ENCODE peak calls at places on chromosomes 7 and 10, in six cellular contexts. T is activated CD4-positive, alpha-beta T cell treated with anti-CD3 and anti-CD28 coated beads, Interleukin-2, amount 10 ng/mL, durations not matched to agents 7 days and 5 days; S is NCI-H460; C is tibial artery; O is brain microvascular endothelial cell; V is SW480. Q is an unnamed sample.

GRCh38 chr10:89185658-89186057 is 21.5 kb downstream of the CH25H start:
- DNase-seq in S (no peak), V (no peak), C (no peak), O (no peak), T (no peak), Q (no peak)

GRCh38 chr7:122402235-122402634 is 97.7 kb upstream of the FEZF1 start:
- DNase-seq in T (no peak), O (no peak), C (no peak), S (no peak), V (no peak), Q (no peak)

GRCh38 chr7:157793973-157794763 is 457.4 kb downstream of the DNAJB6 start:
- DNase-seq in C (no peak), O (no peak), V (no peak), S (no peak), T (no peak), Q (no peak)

GRCh38 chr7:110058401-110058800 is 1032.5 kb upstream of the LRRN3 start:
- DNase-seq in O (no peak), V (no peak), T (no peak), S (no peak), C (no peak), Q (no peak)

GRCh38 chr7:41003031-41003925 is 699.6 kb downstream of the INHBA start:
- DNase-seq in O (peak; percentile 35), S (peak; percentile 35), T (peak; percentile 44), C (no peak), V (peak; percentile 26), Q (no peak)

GRCh38 chr10:130354976-130355795 is 219.0 kb downstream of the GLRX3 start:
- DNase-seq in C (no peak), T (no peak), V (no peak), S (no peak), O (no peak), Q (no peak)

GRCh38 chr7:110573862-110574528 is 516.9 kb upstream of the LRRN3 start:
- DNase-seq in S (peak; percentile 15), O (peak; percentile 81), C (no peak), T (no peak), V (no peak), Q (no peak)

GRCh38 chr10:34908472-34908871 is 93.4 kb upstream of the PARD3 start:
- DNase-seq in T (no peak), S (no peak), O (peak; percentile 38), V (no peak), C (no peak), Q (no peak)

GRCh38 chr10:31952066-31952465 is 23.4 kb upstream of the ARHGAP12 start:
- DNase-seq in T (no peak), O (no peak), S (no peak), V (no peak), C (no peak), Q (no peak)

GRCh38 chr7:32068411-32068905 is 1.7 kb downstream of the PDE1C start:
- DNase-seq in S (no peak), C (no peak), O (no peak), V (no peak), T (no peak), Q (no peak)

GRCh38 chr10:4283841-4284610 is 499.0 kb upstream of the KLF6 start:
- DNase-seq in V (no peak), O (no peak), C (peak; percentile 82), T (no peak), S (no peak), Q (no peak)

GRCh38 chr10:50538473-50539398 is 85.0 kb downstream of the SGMS1 start:
- DNase-seq in S (no peak), V (peak; percentile 3), T (no peak), C (no peak), O (no peak), Q (no peak)

GRCh38 chr7:96306385-96307125 is 15.3 kb downstream of the SLC25A13 start:
- DNase-seq in O (no peak), V (no peak), S (no peak), C (no peak), T (no peak), Q (no peak)

GRCh38 chr10:93749218-93749799 is 8.4 kb upstream of the LGI1 start:
- DNase-seq in T (no peak), C (peak; percentile 24), V (no peak), O (no peak), S (no peak), Q (no peak)

GRCh38 chr7:116588225-116588624 is 63.4 kb downstream of the CAV1 start:
- DNase-seq in S (no peak), C (no peak), V (no peak), O (peak; percentile 74), T (peak; percentile 28), Q (no peak)

GRCh38 chr10:117391436-117392205 is 16.4 kb upstream of the PDZD8 start:
- DNase-seq in V (no peak), O (no peak), T (no peak), C (no peak), S (no peak), Q (no peak)

GRCh38 chr7:33251261-33251660 is 121.9 kb downstream of the BBS9 start:
- DNase-seq in S (no peak), T (no peak), V (no peak), C (no peak), O (no peak), Q (no peak)

GRCh38 chr10:44860811-44861751 is 50.1 kb upstream of the TMEM72 start:
- DNase-seq in V (no peak), T (no peak), O (peak; percentile 90), C (peak; percentile 53), S (no peak), Q (no peak)

GRCh38 chr7:81887098-81887497 is 117.3 kb upstream of the HGF start:
- DNase-seq in O (no peak), S (no peak), V (peak; percentile 14), C (no peak), T (no peak), Q (no peak)

GRCh38 chr7:19560111-19560883 is 148.5 kb downstream of the POLR1F start:
- DNase-seq in V (no peak), S (no peak), T (no peak), C (no peak), O (peak; percentile 77), Q (no peak)

GRCh38 chr10:104300002-104300735 is 31.2 kb downstream of the GSTO2 start:
- DNase-seq in V (no peak), S (peak; percentile 99), C (peak; percentile 72), O (peak; percentile 99), T (no peak), Q (no peak)

GRCh38 chr7:97130417-97131139 is 13.1 kb downstream of the SDHAF3 start:
- DNase-seq in T (no peak), S (no peak), V (no peak), O (no peak), C (no peak), Q (no peak)

GRCh38 chr7:70694357-70694908 is 437.5 kb upstream of the GALNT17 start:
- DNase-seq in V (peak; percentile 60), C (no peak), O (peak; percentile 7), T (no peak), S (no peak), Q (peak; percentile 13)

GRCh38 chr10:112335866-112336265 is 38.0 kb upstream of the ACSL5 start:
- DNase-seq in S (no peak), T (no peak), C (no peak), O (no peak), V (peak; percentile 39), Q (no peak)

GRCh38 chr7:128201067-128201689 is 39.9 kb upstream of the LEP start:
- DNase-seq in T (no peak), O (no peak), V (no peak), S (no peak), C (no peak), Q (no peak)

GRCh38 chr7:116697761-116698160 is 25.8 kb downstream of the MET start:
- DNase-seq in C (no peak), V (no peak), S (no peak), T (no peak), O (no peak), Q (no peak)

GRCh38 chr10:113897693-113898618 is 43.5 kb downstream of the NHLRC2 start:
- DNase-seq in T (no peak), S (no peak), C (no peak), O (peak; percentile 29), V (no peak), Q (no peak)

GRCh38 chr10:122051609-122052385 is 62.8 kb downstream of the TACC2 start:
- DNase-seq in O (peak; percentile 54), V (peak; percentile 59), C (peak; percentile 60), S (peak; percentile 73), T (no peak), Q (no peak)

GRCh38 chr7:49020145-49020544 is 95.8 kb downstream of the CDC14C start:
- DNase-seq in C (no peak), S (no peak), V (no peak), O (no peak), T (no peak), Q (no peak)